ENCODE peak calls at places on chromosomes 6 and 20, in nine cellular contexts. G, K, O, Y, U, W, J, H and R are unnamed samples.

GRCh38 chr6:105193647-105194046 is 13.8 kb upstream of the POPDC3 start:
- DNase-seq in Y (no peak), J (peak; percentile 86), H (peak; percentile 57), G (no peak), W (no peak), U (no peak), O (no peak), K (no peak), R (peak; percentile 71)

GRCh38 chr6:5274231-5274630 is 12.9 kb downstream of the FARS2 start:
- DNase-seq in U (no peak), W (no peak), J (no peak), K (no peak), O (no peak), Y (no peak), G (no peak), H (no peak), R (no peak)

GRCh38 chr6:20569000-20569610 is 34.8 kb downstream of the CDKAL1 start:
- DNase-seq in H (peak; percentile 92), O (no peak), G (no peak), W (no peak), K (no peak), U (no peak), Y (no peak), J (no peak), R (no peak)

GRCh38 chr20:39660251-39660650 is 698.1 kb downstream of the DHX35 start:
- DNase-seq in H (peak; percentile 30), W (no peak), K (no peak), J (peak; percentile 1), G (no peak), U (no peak), Y (no peak), O (no peak), R (no peak)

GRCh38 chr20:58025233-58025632 is 203.2 kb downstream of the ANKRD60 start:
- DNase-seq in K (no peak), H (no peak), J (no peak), Y (no peak), G (no peak), O (no peak), U (peak; percentile 75), W (no peak), R (no peak)

GRCh38 chr6:72975346-72975745 is 249.9 kb downstream of the KHDC1L start:
- DNase-seq in U (no peak), J (no peak), Y (peak; percentile 65), G (no peak), W (no peak), O (no peak), K (no peak), H (no peak), R (no peak)

GRCh38 chr6:42141603-42142117 is 760 bp downstream of the C6orf132 start:
- DNase-seq in Y (no peak), G (no peak), J (peak; percentile 29), H (peak; percentile 37), U (peak; percentile 60), W (no peak), O (no peak), K (peak; percentile 70), R (no peak)

GRCh38 chr6:68559716-68560115 is 75.4 kb upstream of the ADGRB3 start:
- DNase-seq in H (no peak), K (peak; percentile 44), G (no peak), O (no peak), U (no peak), W (no peak), Y (no peak), J (peak; percentile 70), R (no peak)

GRCh38 chr6:88679841-88680240 is 283.6 kb downstream of the RNGTT start:
- DNase-seq in O (no peak), Y (no peak), K (no peak), H (no peak), G (no peak), W (no peak), U (no peak), J (no peak), R (no peak)

GRCh38 chr20:20003088-20003954 is 13.8 kb upstream of the NAA20 start:
- DNase-seq in H (peak; percentile 56), K (no peak), O (no peak), W (peak; percentile 66), Y (no peak), G (no peak), J (peak; percentile 62), U (peak; percentile 65), R (no peak)

GRCh38 chr6:7561153-7561964 is 19.9 kb downstream of the DSP start:
- DNase-seq in G (no peak), H (peak; percentile 89), O (no peak), J (no peak), W (no peak), Y (no peak), K (no peak), U (peak; percentile 96), R (no peak)

GRCh38 chr6:52420668-52421358 is 671 bp downstream of the EFHC1 start:
- DNase-seq in H (peak; percentile 54), K (peak; percentile 81), O (no peak), U (no peak), G (no peak), Y (no peak), J (peak; percentile 38), W (no peak), R (no peak)

GRCh38 chr20:4227085-4227821 is 211.9 kb upstream of the RNF24 start:
- DNase-seq in Y (no peak), W (no peak), G (no peak), H (peak; percentile 63), K (peak; percentile 83), O (no peak), U (no peak), J (peak; percentile 69), R (peak; percentile 55)
- TF ChIP-seq CTCF in Y (peak; percentile 69), W (peak; percentile 16), G (no peak), H (peak; percentile 59), K (peak; percentile 76), O (peak; percentile 74), U (no peak), J (peak; percentile 52), R (peak; percentile 69)

GRCh38 chr20:17959257-17959627 is 9.4 kb downstream of the SNX5 start:
- DNase-seq in J (no peak), G (no peak), K (no peak), W (no peak), O (no peak), H (no peak), U (no peak), Y (no peak), R (no peak)
- H3K4me3 ChIP-seq in J (no peak overlapping the region), G (no peak overlapping the region), K (peak overlapping the region; percentile 22), W (no peak overlapping the region), O (no peak overlapping the region), H (no peak overlapping the region), U (no peak overlapping the region), Y (no peak overlapping the region), R (no peak overlapping the region)

DNA sequence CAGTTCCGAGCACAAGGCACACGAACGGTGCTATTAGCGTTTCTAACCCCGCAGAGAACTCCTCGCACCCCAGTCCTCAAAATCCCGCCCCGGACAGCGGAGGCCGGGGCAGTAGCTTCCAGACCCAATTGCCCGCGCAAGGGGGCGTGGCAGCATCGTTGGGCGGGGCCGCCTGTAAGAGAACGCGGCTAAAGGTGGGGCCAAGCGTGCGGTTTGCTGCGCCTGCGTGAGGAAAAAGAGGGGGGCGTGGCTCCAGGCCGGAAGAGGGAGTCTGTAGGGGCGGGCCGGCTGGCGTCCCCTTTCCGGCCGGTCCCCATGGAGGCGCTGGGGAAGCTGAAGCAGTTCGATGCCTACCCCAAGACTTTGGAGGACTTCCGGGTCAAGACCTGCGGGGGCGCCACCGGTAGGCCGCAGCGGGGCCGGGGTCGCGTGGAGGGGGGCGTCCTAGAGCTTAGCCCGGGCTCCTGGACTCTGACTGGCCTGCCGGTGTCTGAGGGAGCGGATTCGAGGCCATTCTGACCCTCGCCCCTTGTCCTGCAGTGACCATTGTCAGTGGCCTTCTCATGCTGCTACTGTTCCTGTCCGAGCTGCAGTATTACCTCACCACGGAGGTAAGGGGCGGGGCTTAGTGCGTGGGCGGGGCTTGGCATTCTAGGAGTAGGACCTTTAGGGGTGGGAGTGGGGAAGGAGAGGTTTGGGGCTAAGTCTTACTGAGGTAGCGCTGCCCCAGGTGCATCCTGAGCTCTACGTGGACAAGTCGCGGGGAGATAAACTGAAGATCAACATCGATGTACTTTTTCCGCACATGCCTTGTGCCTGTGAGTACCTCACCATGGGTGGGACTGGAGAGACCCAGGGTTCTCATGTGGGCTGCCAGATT is at the start of gene ERGIC3:
- DNase-seq in O (peak; percentile 73), Y (peak; percentile 77), W (peak; percentile 98), G (peak; percentile 99), U (peak; percentile 96), J (peak; percentile 94), K (peak; percentile 100), H (peak; percentile 92), R (peak; percentile 62)
- TF ChIP-seq CTCF in O (no peak), Y (no peak), W (peak; percentile 4), G (peak; percentile 18), U (no peak), J (no peak), K (peak; percentile 33), H (no peak), R (no peak)

DNA sequence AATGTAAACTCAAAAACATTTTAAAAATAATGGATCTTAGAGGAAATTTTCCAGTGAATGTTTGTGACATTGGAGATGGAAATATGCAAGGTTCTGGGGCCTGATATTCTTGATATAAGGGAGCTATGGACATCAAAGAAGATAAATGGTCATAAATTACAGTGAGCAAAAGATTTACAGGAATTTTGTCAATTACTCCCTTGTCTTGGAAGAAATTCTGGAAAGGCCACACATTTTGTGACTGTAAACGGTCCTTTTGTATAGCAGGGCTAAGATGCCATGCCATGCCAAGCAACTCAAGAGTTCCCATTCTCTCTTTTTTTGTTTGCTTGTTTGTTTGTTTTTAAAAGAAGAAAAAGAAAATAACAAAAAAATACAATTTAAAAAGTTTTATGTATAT is 1186.2 kb upstream of the CITED2 start:
- DNase-seq in H (no peak), U (no peak), Y (no peak), G (no peak), O (no peak), W (no peak), J (no peak), K (no peak), R (no peak)
- H3K4me3 ChIP-seq in H (no peak overlapping the region), U (no peak overlapping the region), Y (no peak overlapping the region), G (no peak overlapping the region), O (no peak overlapping the region), W (no peak overlapping the region), J (no peak overlapping the region), K (no peak overlapping the region), R (no peak overlapping the region)